ENCODE peak calls at places on chromosomes 16 and 17, in six cellular contexts. One of them, this sample, is unnamed.

GRCh38 chr16:22684282-22685161 is 129.4 kb upstream of the HS3ST2 start:
- DNase-seq in ACHN: no peak
- DNase-seq in nephron progenitor cell: no peak
- DNase-seq in NCI-H1105 treated with DMSO at 0.1 percent for 48 hours: no peak
- DNase-seq in transverse colon: no peak
- DNase-seq in stimulated activated CD4-positive, alpha-beta T cell treated with anti-CD3 and anti-CD28 coated beads, Interleukin-2, amount 100 ng/mL, for 24 hours: no peak
- DNase-seq in this sample: no peak

GRCh38 chr16:51888534-51888933 is 658.4 kb downstream of the TOX3 start:
- DNase-seq in nephron progenitor cell: no peak
- DNase-seq in stimulated activated CD4-positive, alpha-beta T cell treated with anti-CD3 and anti-CD28 coated beads, Interleukin-2, amount 100 ng/mL, for 24 hours: no peak
- DNase-seq in ACHN: no peak
- DNase-seq in transverse colon: no peak
- DNase-seq in NCI-H1105 treated with DMSO at 0.1 percent for 48 hours: no peak
- DNase-seq in this sample: no peak

GRCh38 chr17:83012873-83013778 is 66.3 kb upstream of the METRNL start:
- DNase-seq in transverse colon: no peak
- DNase-seq in NCI-H1105 treated with DMSO at 0.1 percent for 48 hours: no peak
- DNase-seq in ACHN: no peak
- DNase-seq in stimulated activated CD4-positive, alpha-beta T cell treated with anti-CD3 and anti-CD28 coated beads, Interleukin-2, amount 100 ng/mL, for 24 hours: no peak
- DNase-seq in nephron progenitor cell: no peak
- DNase-seq in this sample: no peak

GRCh38 chr16:72198021-72198420 is 26.1 kb upstream of the PMFBP1 start:
- DNase-seq in transverse colon: no peak
- DNase-seq in NCI-H1105 treated with DMSO at 0.1 percent for 48 hours: peak
- DNase-seq in nephron progenitor cell: peak
- DNase-seq in stimulated activated CD4-positive, alpha-beta T cell treated with anti-CD3 and anti-CD28 coated beads, Interleukin-2, amount 100 ng/mL, for 24 hours: no peak
- DNase-seq in ACHN: no peak
- DNase-seq in this sample: peak

GRCh38 chr16:4380131-4381063 is 8.7 kb downstream of the VASN start:
- DNase-seq in transverse colon: no peak
- DNase-seq in stimulated activated CD4-positive, alpha-beta T cell treated with anti-CD3 and anti-CD28 coated beads, Interleukin-2, amount 100 ng/mL, for 24 hours: no peak
- DNase-seq in ACHN: no peak
- DNase-seq in NCI-H1105 treated with DMSO at 0.1 percent for 48 hours: no peak
- DNase-seq in nephron progenitor cell: peak
- DNase-seq in this sample: no peak

GRCh38 chr16:85555549-85556455 is 57.3 kb upstream of the GSE1 start:
- DNase-seq in transverse colon: peak
- DNase-seq in nephron progenitor cell: peak
- DNase-seq in NCI-H1105 treated with DMSO at 0.1 percent for 48 hours: peak
- DNase-seq in ACHN: peak
- DNase-seq in stimulated activated CD4-positive, alpha-beta T cell treated with anti-CD3 and anti-CD28 coated beads, Interleukin-2, amount 100 ng/mL, for 24 hours: peak
- DNase-seq in this sample: peak

GRCh38 chr17:60248618-60249516 is 99.1 kb downstream of the CA4 start:
- DNase-seq in stimulated activated CD4-positive, alpha-beta T cell treated with anti-CD3 and anti-CD28 coated beads, Interleukin-2, amount 100 ng/mL, for 24 hours: no peak
- DNase-seq in transverse colon: no peak
- DNase-seq in ACHN: no peak
- DNase-seq in NCI-H1105 treated with DMSO at 0.1 percent for 48 hours: no peak
- DNase-seq in nephron progenitor cell: no peak
- DNase-seq in this sample: no peak

GRCh38 chr16:87821346-87822001 is 47.8 kb downstream of the SLC7A5 start:
- DNase-seq in transverse colon: no peak
- DNase-seq in stimulated activated CD4-positive, alpha-beta T cell treated with anti-CD3 and anti-CD28 coated beads, Interleukin-2, amount 100 ng/mL, for 24 hours: no peak
- DNase-seq in nephron progenitor cell: no peak
- DNase-seq in ACHN: no peak
- DNase-seq in NCI-H1105 treated with DMSO at 0.1 percent for 48 hours: no peak
- DNase-seq in this sample: no peak

GRCh38 chr17:81991684-81992513 is 14.5 kb downstream of the ASPSCR1 start:
- DNase-seq in transverse colon: peak
- DNase-seq in NCI-H1105 treated with DMSO at 0.1 percent for 48 hours: no peak
- DNase-seq in stimulated activated CD4-positive, alpha-beta T cell treated with anti-CD3 and anti-CD28 coated beads, Interleukin-2, amount 100 ng/mL, for 24 hours: no peak
- DNase-seq in ACHN: no peak
- DNase-seq in nephron progenitor cell: peak
- DNase-seq in this sample: no peak

GRCh38 chr17:72587156-72587555 is 466.3 kb downstream of the SOX9 start:
- DNase-seq in NCI-H1105 treated with DMSO at 0.1 percent for 48 hours: no peak
- DNase-seq in transverse colon: no peak
- DNase-seq in stimulated activated CD4-positive, alpha-beta T cell treated with anti-CD3 and anti-CD28 coated beads, Interleukin-2, amount 100 ng/mL, for 24 hours: no peak
- DNase-seq in ACHN: no peak
- DNase-seq in nephron progenitor cell: no peak
- DNase-seq in this sample: no peak

GRCh38 chr16:9447195-9447551 is 355.7 kb downstream of the HAPSTR1 start:
- DNase-seq in ACHN: no peak
- DNase-seq in NCI-H1105 treated with DMSO at 0.1 percent for 48 hours: no peak
- DNase-seq in transverse colon: no peak
- DNase-seq in nephron progenitor cell: no peak
- DNase-seq in stimulated activated CD4-positive, alpha-beta T cell treated with anti-CD3 and anti-CD28 coated beads, Interleukin-2, amount 100 ng/mL, for 24 hours: no peak
- DNase-seq in this sample: peak

GRCh38 chr16:86343111-86343642 is 167.2 kb upstream of the FOXF1 start:
- DNase-seq in ACHN: no peak
- DNase-seq in nephron progenitor cell: no peak
- DNase-seq in NCI-H1105 treated with DMSO at 0.1 percent for 48 hours: peak
- DNase-seq in stimulated activated CD4-positive, alpha-beta T cell treated with anti-CD3 and anti-CD28 coated beads, Interleukin-2, amount 100 ng/mL, for 24 hours: no peak
- DNase-seq in transverse colon: peak
- DNase-seq in this sample: no peak

GRCh38 chr17:78781339-78782304 is at the start of gene CYTH1:
- DNase-seq in transverse colon: peak
- DNase-seq in NCI-H1105 treated with DMSO at 0.1 percent for 48 hours: peak
- DNase-seq in stimulated activated CD4-positive, alpha-beta T cell treated with anti-CD3 and anti-CD28 coated beads, Interleukin-2, amount 100 ng/mL, for 24 hours: peak
- DNase-seq in nephron progenitor cell: peak
- DNase-seq in ACHN: peak
- DNase-seq in this sample: peak

GRCh38 chr17:81165246-81166032 is at the start of gene PVALEF:
- DNase-seq in stimulated activated CD4-positive, alpha-beta T cell treated with anti-CD3 and anti-CD28 coated beads, Interleukin-2, amount 100 ng/mL, for 24 hours: no peak
- DNase-seq in NCI-H1105 treated with DMSO at 0.1 percent for 48 hours: no peak
- DNase-seq in nephron progenitor cell: peak
- DNase-seq in ACHN: no peak
- DNase-seq in transverse colon: no peak
- DNase-seq in this sample: peak

GRCh38 chr16:85123891-85124635 is 11.8 kb upstream of the CIBAR2 start:
- DNase-seq in stimulated activated CD4-positive, alpha-beta T cell treated with anti-CD3 and anti-CD28 coated beads, Interleukin-2, amount 100 ng/mL, for 24 hours: no peak
- DNase-seq in transverse colon: peak
- DNase-seq in ACHN: no peak
- DNase-seq in NCI-H1105 treated with DMSO at 0.1 percent for 48 hours: no peak
- DNase-seq in nephron progenitor cell: no peak
- DNase-seq in this sample: no peak

GRCh38 chr17:263773-264172 is 82.3 kb upstream of the DOC2B start:
- DNase-seq in stimulated activated CD4-positive, alpha-beta T cell treated with anti-CD3 and anti-CD28 coated beads, Interleukin-2, amount 100 ng/mL, for 24 hours: no peak
- DNase-seq in ACHN: no peak
- DNase-seq in transverse colon: no peak
- DNase-seq in nephron progenitor cell: no peak
- DNase-seq in NCI-H1105 treated with DMSO at 0.1 percent for 48 hours: no peak
- DNase-seq in this sample: no peak

GRCh38 chr17:50865060-50865867 is 890 bp downstream of the TOB1 start:
- DNase-seq in ACHN: peak
- DNase-seq in NCI-H1105 treated with DMSO at 0.1 percent for 48 hours: peak
- DNase-seq in stimulated activated CD4-positive, alpha-beta T cell treated with anti-CD3 and anti-CD28 coated beads, Interleukin-2, amount 100 ng/mL, for 24 hours: peak
- DNase-seq in nephron progenitor cell: peak
- DNase-seq in transverse colon: peak
- DNase-seq in this sample: peak

GRCh38 chr17:48412841-48413240 is 17.2 kb downstream of the SKAP1 start:
- DNase-seq in transverse colon: no peak
- DNase-seq in nephron progenitor cell: no peak
- DNase-seq in stimulated activated CD4-positive, alpha-beta T cell treated with anti-CD3 and anti-CD28 coated beads, Interleukin-2, amount 100 ng/mL, for 24 hours: no peak
- DNase-seq in NCI-H1105 treated with DMSO at 0.1 percent for 48 hours: no peak
- DNase-seq in ACHN: no peak
- DNase-seq in this sample: no peak

This sample was measured in NCI-H524.